ENCODE peak calls at places on chromosomes 3 and 15, in six cellular contexts. A, T, L, D, M and S are unnamed samples.

GRCh38 chr3:192857148-192857735 is 60.4 kb downstream of the MB21D2 start:
- DNase-seq in L (no peak), D (no peak), M (no peak), A (no peak), T (no peak), S (no peak)

GRCh38 chr15:94596707-94597106 is 365.3 kb downstream of the MCTP2 start:
- DNase-seq in T (no peak), M (no peak), L (no peak), D (no peak), A (no peak), S (no peak)

GRCh38 chr3:4988815-4989648 is 9.8 kb downstream of the BHLHE40 start:
- DNase-seq in M (peak; percentile 82), L (no peak), D (no peak), T (no peak), A (no peak), S (no peak)

GRCh38 chr15:74134387-74135027 is 4.1 kb downstream of the ISLR2 start:
- DNase-seq in A (no peak), M (peak; percentile 56), L (no peak), D (no peak), T (no peak), S (no peak)

GRCh38 chr3:127988770-127989518 is 63.3 kb upstream of the SEC61A1 start:
- DNase-seq in D (no peak), A (no peak), T (no peak), M (peak; percentile 54), L (no peak), S (no peak)

GRCh38 chr3:21618695-21619094 is 132.3 kb downstream of the ZNF385D start:
- DNase-seq in L (no peak), T (no peak), M (no peak), D (no peak), A (no peak), S (no peak)

GRCh38 chr3:187027531-187027936 is 97.2 kb downstream of the ST6GAL1 start:
- DNase-seq in D (no peak), T (peak; percentile 65), A (peak; percentile 61), M (no peak), L (no peak), S (no peak)

GRCh38 chr3:188108703-188109412 is 45.1 kb upstream of the LPP start:
- DNase-seq in A (no peak), D (no peak), M (no peak), L (no peak), T (no peak), S (no peak)

GRCh38 chr3:107235923-107236315 is 141.3 kb upstream of the CCDC54 start:
- DNase-seq in D (no peak), M (peak; percentile 85), L (peak; percentile 61), A (peak; percentile 6), T (no peak), S (peak; percentile 31)

GRCh38 chr3:195897081-195897852 is 11.1 kb downstream of the TNK2 start:
- DNase-seq in M (peak; percentile 85), A (no peak), D (no peak), L (no peak), T (no peak), S (no peak)

GRCh38 chr15:50740955-50741354 is 24.6 kb downstream of the SPPL2A start:
- DNase-seq in D (no peak), A (no peak), L (no peak), T (no peak), M (no peak), S (no peak)

GRCh38 chr3:97892852-97893251 is 71.0 kb downstream of the CRYBG3 start:
- DNase-seq in T (no peak), L (no peak), A (no peak), D (no peak), M (no peak), S (no peak)

GRCh38 chr15:31049122-31049521 is 52.4 kb downstream of the TRPM1 start:
- DNase-seq in L (no peak), T (no peak), D (no peak), M (no peak), A (no peak), S (no peak)

GRCh38 chr3:10017636-10018292 is 8.5 kb upstream of the FANCD2 start:
- DNase-seq in T (no peak), A (no peak), L (no peak), D (no peak), M (peak; percentile 95), S (no peak)

GRCh38 chr3:18567293-18567692 is 142.2 kb upstream of the SATB1 start:
- DNase-seq in T (no peak), M (no peak), A (no peak), D (no peak), L (no peak), S (no peak)

GRCh38 chr3:28575100-28575747 is 226.6 kb upstream of the AZI2 start:
- DNase-seq in T (no peak), A (no peak), M (no peak), D (no peak), L (no peak), S (no peak)

GRCh38 chr3:15347104-15347736 is 14.8 kb upstream of the SH3BP5 start:
- DNase-seq in L (no peak), T (no peak), D (no peak), M (no peak), A (no peak), S (no peak)

GRCh38 chr3:126696701-126697267 is 7.3 kb upstream of the CHCHD6 start:
- DNase-seq in M (no peak), D (no peak), L (no peak), T (no peak), A (no peak), S (no peak)

GRCh38 chr3:32440481-32441350 is 49.1 kb downstream of the CMTM7 start:
- DNase-seq in T (no peak), A (no peak), L (no peak), D (peak; percentile 58), M (no peak), S (no peak)

GRCh38 chr15:78768096-78768495 is 43.2 kb downstream of the ADAMTS7 start:
- DNase-seq in L (no peak), M (no peak), D (no peak), T (no peak), A (no peak), S (no peak)

GRCh38 chr3:69354948-69355347 is 30.9 kb downstream of the FRMD4B start:
- DNase-seq in T (no peak), L (no peak), A (no peak), D (no peak), M (peak; percentile 60), S (no peak)

GRCh38 chr15:56496635-56497034 is 31.7 kb upstream of the MNS1 start:
- DNase-seq in L (peak; percentile 63), D (no peak), M (peak; percentile 70), A (no peak), T (no peak), S (peak; percentile 31)

GRCh38 chr3:179977356-179977755 is 59.4 kb downstream of the PEX5L start:
- DNase-seq in D (no peak), T (no peak), M (no peak), A (no peak), L (no peak), S (no peak)

GRCh38 chr3:127694467-127695215 is 21.9 kb downstream of the ABTB1 start:
- DNase-seq in D (no peak), L (no peak), A (peak; percentile 39), T (no peak), M (peak; percentile 46), S (no peak)

GRCh38 chr3:155244699-155245098 is 48.8 kb downstream of the STRIT1 start:
- DNase-seq in A (no peak), L (no peak), D (no peak), T (no peak), M (no peak), S (no peak)

GRCh38 chr15:82047493-82048446 is 2.0 kb upstream of the MEX3B start:
- DNase-seq in A (no peak), D (no peak), L (no peak), T (no peak), M (peak; percentile 8), S (no peak)

GRCh38 chr3:123762805-123763204 is 121.3 kb downstream of the MYLK start:
- DNase-seq in L (no peak), T (no peak), M (no peak), A (no peak), D (no peak), S (no peak)

GRCh38 chr3:42850263-42850662 is 25.4 kb downstream of the CYP8B1 start:
- DNase-seq in L (no peak), D (peak; percentile 84), T (no peak), A (no peak), M (no peak), S (no peak)

GRCh38 chr3:178768072-178768864 is 232.0 kb downstream of the KCNMB2 start:
- DNase-seq in T (no peak), A (no peak), M (no peak), D (no peak), L (no peak), S (no peak)

GRCh38 chr3:179837374-179837773 is 184.5 kb downstream of the USP13 start:
- DNase-seq in L (no peak), D (no peak), A (no peak), T (no peak), M (no peak), S (no peak)

GRCh38 chr3:16101295-16102186 is 72.9 kb upstream of the GALNT15 start:
- DNase-seq in A (no peak), T (no peak), D (no peak), M (no peak), L (no peak), S (no peak)

GRCh38 chr3:184764176-184764575 is 47.8 kb upstream of the VPS8 start:
- DNase-seq in T (no peak), L (no peak), M (no peak), D (no peak), A (no peak), S (no peak)

GRCh38 chr3:33848624-33849347 is 50.4 kb downstream of the PDCD6IP start:
- DNase-seq in L (no peak), T (no peak), A (no peak), M (no peak), D (no peak), S (no peak)

GRCh38 chr3:129312671-129313414 is 34.2 kb downstream of the HMCES start:
- DNase-seq in M (peak; percentile 24), A (no peak), L (no peak), T (no peak), D (no peak), S (no peak)